ENCODE peak calls at places on chromosomes 12 and 14, in eight cellular contexts. M, P, Z, I, Y, F, B and O are unnamed samples.

GRCh38 chr12:15323530-15323929 is 1.2 kb downstream of the PTPRO start:
- DNase-seq in Z (no peak), B (no peak), M (no peak), P (no peak), I (no peak), F (no peak), Y (no peak), O (no peak)

GRCh38 chr14:53338192-53338591 is 185.1 kb upstream of the DDHD1 start:
- DNase-seq in M (no peak), Z (no peak), F (no peak), P (peak; percentile 42), B (no peak), I (no peak), Y (peak; percentile 39), O (no peak)

GRCh38 chr14:74635831-74636230 is 23.8 kb upstream of the LTBP2 start:
- DNase-seq in Z (no peak), Y (no peak), I (no peak), B (no peak), M (no peak), P (no peak), F (no peak), O (no peak)

GRCh38 chr14:90500665-90501370 is 104.0 kb downstream of the CALM1 start:
- DNase-seq in Y (no peak), P (no peak), M (no peak), F (no peak), I (no peak), Z (no peak), B (peak; percentile 46), O (no peak)

GRCh38 chr12:86249276-86249675 is 6.9 kb downstream of the MGAT4C start:
- DNase-seq in F (no peak), Z (no peak), Y (no peak), M (no peak), I (no peak), B (no peak), P (no peak), O (no peak)

GRCh38 chr14:61179776-61180398 is 101.3 kb downstream of the TMEM30B start:
- DNase-seq in I (no peak), M (no peak), Z (no peak), F (no peak), B (no peak), Y (no peak), P (no peak), O (no peak)

GRCh38 chr12:79451988-79452387 is 238.8 kb downstream of the PAWR start:
- DNase-seq in M (no peak), B (peak; percentile 16), I (no peak), Z (no peak), P (peak; percentile 90), Y (peak; percentile 85), F (no peak), O (no peak)

GRCh38 chr12:64278421-64278820 is 56.3 kb upstream of the KICS2 start:
- DNase-seq in F (no peak), P (no peak), M (no peak), Y (no peak), B (no peak), Z (no peak), I (no peak), O (no peak)

GRCh38 chr12:111758120-111758561 is 8.6 kb upstream of the ALDH2 start:
- DNase-seq in Z (no peak), I (no peak), B (no peak), Y (peak; percentile 19), M (peak; percentile 78), F (no peak), P (no peak), O (no peak)

GRCh38 chr12:2395352-2395977 is 342.7 kb downstream of the CACNA1C start:
- DNase-seq in F (peak; percentile 7), B (peak; percentile 69), P (peak; percentile 50), M (peak; percentile 94), I (no peak), Z (peak; percentile 71), Y (peak; percentile 53), O (peak; percentile 85)

GRCh38 chr14:74691456-74691855 is 21.4 kb downstream of the AREL1 start:
- DNase-seq in I (no peak), M (no peak), B (no peak), F (no peak), Z (no peak), P (no peak), Y (peak; percentile 46), O (no peak)

GRCh38 chr12:75177997-75178396 is 31.6 kb downstream of the KCNC2 start:
- DNase-seq in F (no peak), B (peak; percentile 5), M (no peak), P (peak; percentile 70), I (no peak), Z (no peak), Y (peak; percentile 65), O (no peak)

GRCh38 chr12:63420206-63420644 is 248.1 kb downstream of the DPY19L2 start:
- DNase-seq in Z (peak; percentile 65), M (peak; percentile 97), F (no peak), P (peak; percentile 75), Y (peak; percentile 63), B (peak; percentile 14), I (peak; percentile 88), O (peak; percentile 77)

GRCh38 chr14:68630611-68631013 is 162.3 kb downstream of the ZFP36L1 start:
- DNase-seq in I (no peak), F (no peak), B (no peak), Z (no peak), P (no peak), M (peak; percentile 12), Y (no peak), O (no peak)

GRCh38 chr12:42893802-42894201 is 304.3 kb upstream of the PRICKLE1 start:
- DNase-seq in I (no peak), B (no peak), P (no peak), Z (no peak), M (no peak), Y (no peak), F (no peak), O (no peak)

GRCh38 chr14:92973798-92974372 is 50.9 kb downstream of the CHGA start:
- DNase-seq in P (no peak), F (no peak), M (no peak), I (no peak), Y (peak; percentile 36), Z (no peak), B (no peak), O (no peak)

GRCh38 chr12:92928431-92928961 is 599 bp downstream of the EEA1 start:
- DNase-seq in Y (peak; percentile 18), Z (peak; percentile 9), F (peak; percentile 18), I (no peak), M (peak; percentile 73), P (peak; percentile 27), B (no peak), O (no peak)

GRCh38 chr14:36161781-36162180 is 14.7 kb downstream of the PTCSC3 start:
- DNase-seq in F (no peak), P (no peak), I (no peak), Z (no peak), Y (no peak), B (peak; percentile 24), M (peak; percentile 86), O (no peak)

GRCh38 chr12:76270657-76271358 is 77.4 kb downstream of the BBS10 start:
- DNase-seq in I (no peak), P (no peak), F (no peak), M (no peak), B (no peak), Y (peak; percentile 26), Z (no peak), O (no peak)